ENCODE peak calls at places on chromosomes 4 and X, in seven cellular contexts. W is choroid plexus epithelial cell, Q is cerebellum, Y is NCI-H748 treated with DMSO at 0.1 percent for 48 hours, T is G401, M is COR-L47, Z is islet precursor cell. J is an unnamed sample.

GRCh38 chr4:90030953-90031352 is 96.2 kb upstream of the CCSER1 start:
- DNase-seq in W (peak; percentile 1), Q (no peak), Y (no peak), T (peak; percentile 30), M (no peak), Z (peak; percentile 52), J (no peak)

GRCh38 chr4:152709675-152710438 is 30.1 kb upstream of the TMEM154 start:
- DNase-seq in W (peak; percentile 39), Q (no peak), Y (no peak), T (no peak), M (peak; percentile 26), Z (peak; percentile 65), J (no peak)

GRCh38 chr4:38092701-38093100 is 132.5 kb downstream of the PTTG2 start:
- DNase-seq in W (peak; percentile 35), Q (no peak), Y (no peak), T (no peak), M (no peak), Z (no peak), J (no peak)

GRCh38 chrX:55715847-55716246 is 1.7 kb upstream of the RRAGB start:
- DNase-seq in W (no peak), Q (no peak), Y (no peak), T (no peak), M (no peak), Z (peak; percentile 41), J (peak; percentile 3)

GRCh38 chr4:122612540-122612939 is 8.3 kb downstream of the IL21 start:
- DNase-seq in W (peak; percentile 47), Q (no peak), Y (no peak), T (no peak), M (no peak), Z (no peak), J (no peak)

GRCh38 chr4:94338681-94339351 is 3.8 kb downstream of the HPGDS start:
- DNase-seq in W (no peak), Q (no peak), Y (no peak), T (no peak), M (no peak), Z (no peak), J (peak; percentile 13)

GRCh38 chr4:110171981-110172380 is 26.4 kb downstream of the ELOVL6 start:
- DNase-seq in W (no peak), Q (no peak), Y (no peak), T (no peak), M (no peak), Z (no peak), J (no peak)

GRCh38 chr4:36394352-36394903 is 113.0 kb downstream of the DTHD1 start:
- DNase-seq in W (no peak), Q (no peak), Y (no peak), T (no peak), M (no peak), Z (no peak), J (no peak)

GRCh38 chr4:80705311-80705710 is 325.2 kb upstream of the BMP3 start:
- DNase-seq in W (no peak), Q (no peak), Y (no peak), T (no peak), M (no peak), Z (no peak), J (no peak)

GRCh38 chr4:845233-845835 is 19.4 kb upstream of the CPLX1 start:
- DNase-seq in W (peak; percentile 51), Q (no peak), Y (no peak), T (no peak), M (no peak), Z (no peak), J (no peak)

GRCh38 chr4:184250795-184251679 is 33.4 kb upstream of the ENPP6 start:
- DNase-seq in W (peak; percentile 77), Q (no peak), Y (peak; percentile 62), T (peak; percentile 41), M (peak; percentile 60), Z (peak; percentile 32), J (peak; percentile 69)

GRCh38 chrX:9940397-9940796 is 26.8 kb upstream of the CLDN34 start:
- DNase-seq in W (peak; percentile 78), Q (no peak), Y (no peak), T (peak; percentile 49), M (no peak), Z (no peak), J (no peak)

GRCh38 chr4:153577053-153577452 is 107.0 kb upstream of the TLR2 start:
- DNase-seq in W (no peak), Q (no peak), Y (no peak), T (no peak), M (peak; percentile 9), Z (no peak), J (no peak)

J was measured in erythroblast.